ENCODE peak calls at places on chromosomes 6 and 20, in six cellular contexts. H is cardiac muscle cell, B is BJ, V is adrenal gland, S is tibial nerve, A is ascending aorta. R is an unnamed sample.

GRCh38 chr6:142462260-142462659 is 160.5 kb downstream of the ADGRG6 start:
- DNase-seq in S (no peak), B (no peak), V (no peak), H (no peak), A (no peak), R (no peak)

GRCh38 chr20:17036546-17036945 is 190.3 kb upstream of the PCSK2 start:
- DNase-seq in B (peak; percentile 9), S (no peak), A (no peak), H (no peak), V (no peak), R (no peak)

GRCh38 chr20:32906871-32907495 is 48.3 kb downstream of the EFCAB8 start:
- DNase-seq in A (no peak), S (no peak), V (no peak), B (no peak), H (no peak), R (no peak)

GRCh38 chr20:45306431-45306982 is at the start of gene RBPJL:
- DNase-seq in B (no peak), H (peak; percentile 42), S (no peak), A (no peak), V (no peak), R (no peak)

GRCh38 chr6:22921831-22922230 is 352.5 kb downstream of the HDGFL1 start:
- DNase-seq in A (no peak), B (no peak), H (peak; percentile 17), V (no peak), S (no peak), R (no peak)

GRCh38 chr6:129843573-129843972 is 17.5 kb downstream of the TMEM244 start:
- DNase-seq in B (no peak), S (no peak), H (no peak), A (no peak), V (no peak), R (no peak)

GRCh38 chr6:97913721-97914120 is 630.7 kb upstream of the MMS22L start:
- DNase-seq in B (no peak), H (no peak), A (no peak), S (no peak), V (no peak), R (no peak)

GRCh38 chr20:48457261-48458002 is 370.4 kb downstream of the PREX1 start:
- DNase-seq in V (no peak), A (no peak), H (no peak), S (no peak), B (no peak), R (no peak)

GRCh38 chr6:8080338-8081151 is 16.4 kb upstream of the BLOC1S5 start:
- DNase-seq in V (no peak), S (no peak), H (no peak), A (no peak), B (no peak), R (peak; percentile 81)

GRCh38 chr6:148884461-148884860 is 137.6 kb downstream of the UST start:
- DNase-seq in A (no peak), V (no peak), S (no peak), H (no peak), B (no peak), R (no peak)

GRCh38 chr20:57675773-57676172 is 34.0 kb downstream of the PMEPA1 start:
- DNase-seq in A (no peak), V (no peak), B (no peak), H (no peak), S (no peak), R (no peak)

GRCh38 chr6:163585932-163586437 is 171.5 kb downstream of the QKI start:
- DNase-seq in V (peak; percentile 86), A (no peak), H (no peak), S (peak; percentile 68), B (peak; percentile 51), R (peak; percentile 90)

GRCh38 chr6:44542401-44543116 is 155.1 kb downstream of the CDC5L start:
- DNase-seq in S (no peak), A (no peak), V (peak; percentile 52), B (no peak), H (no peak), R (no peak)

GRCh38 chr6:160102399-160102798 is 19.2 kb upstream of the SLC22A1 start:
- DNase-seq in A (no peak), V (no peak), B (no peak), S (no peak), H (no peak), R (no peak)

GRCh38 chr6:26197736-26198625 is 110.8 kb downstream of the HFE start:
- DNase-seq in S (no peak), B (no peak), A (no peak), V (peak; percentile 79), H (peak; percentile 32), R (peak; percentile 56)

GRCh38 chr6:43779864-43780260 is 9.9 kb downstream of the VEGFA start:
- DNase-seq in B (no peak), A (no peak), S (no peak), H (no peak), V (no peak), R (no peak)

GRCh38 chr6:75791881-75792280 is 42.8 kb downstream of the MYO6 start:
- DNase-seq in B (no peak), A (no peak), H (no peak), S (no peak), V (no peak), R (no peak)

GRCh38 chr20:57071283-57071701 is 195.1 kb downstream of the BMP7 start:
- DNase-seq in V (no peak), B (no peak), S (no peak), A (no peak), H (peak; percentile 48), R (no peak)

GRCh38 chr6:84260926-84261325 is 33.5 kb upstream of the CEP162 start:
- DNase-seq in B (no peak), H (no peak), V (no peak), S (no peak), A (no peak), R (peak; percentile 42)

GRCh38 chr6:34792605-34793500 is 970 bp downstream of the BLTP3A start:
- DNase-seq in A (no peak), S (peak; percentile 29), V (peak; percentile 76), H (peak; percentile 35), B (no peak), R (peak; percentile 79)

GRCh38 chr6:41449399-41450245 is 96.6 kb upstream of the FOXP4 start:
- DNase-seq in H (no peak), B (no peak), V (peak; percentile 62), A (no peak), S (no peak), R (peak; percentile 69)

GRCh38 chr6:101832371-101832770 is 438.9 kb downstream of the GRIK2 start:
- DNase-seq in B (no peak), S (no peak), A (no peak), V (no peak), H (no peak), R (no peak)

GRCh38 chr20:31566658-31567379 is 38.3 kb upstream of the ID1 start:
- DNase-seq in V (no peak), H (no peak), S (no peak), A (no peak), B (no peak), R (no peak)

GRCh38 chr20:11850901-11851300 is 66.8 kb upstream of the BTBD3 start:
- DNase-seq in V (no peak), B (no peak), H (no peak), A (no peak), S (no peak), R (peak; percentile 77)

GRCh38 chr20:2914160-2914559 is 40.9 kb downstream of the PTPRA start:
- DNase-seq in V (no peak), S (no peak), A (no peak), B (no peak), H (peak; percentile 46), R (peak; percentile 6)

GRCh38 chr6:26187981-26188635 is 100.9 kb downstream of the HFE start:
- DNase-seq in A (no peak), B (no peak), V (peak; percentile 87), S (no peak), H (peak; percentile 21), R (peak; percentile 49)

DNA sequence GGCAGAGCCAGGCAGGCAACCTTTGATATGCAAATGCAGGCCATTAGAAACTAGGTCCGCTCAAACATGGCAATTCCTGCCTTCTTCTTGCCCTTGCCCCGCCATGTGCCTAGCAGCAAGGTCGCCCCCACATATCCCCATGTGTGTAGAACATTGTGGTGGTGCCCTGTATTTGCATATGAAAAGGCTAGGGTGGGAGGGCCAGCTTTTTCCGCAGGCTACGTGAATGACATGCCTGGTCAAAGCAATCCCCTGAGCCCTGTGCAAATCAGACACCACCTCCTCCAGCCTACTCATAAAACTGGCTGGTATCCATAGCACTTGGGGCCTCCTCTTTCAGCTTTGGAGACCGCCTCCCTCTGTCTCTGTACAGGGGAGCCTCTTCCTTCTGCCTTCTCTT is 31.6 kb downstream of the GSTA2 start:
- DNase-seq in B (no peak), S (no peak), A (no peak), V (no peak), H (no peak), R (no peak)
- TF ChIP-seq CTCF in B (no peak), S (no peak), A (no peak), V (no peak), H (no peak), R (no peak)

GRCh38 chr6:118867181-118867580 is 26.8 kb upstream of the ASF1A start:
- DNase-seq in B (no peak), H (no peak), A (no peak), V (no peak), S (no peak), R (no peak)

GRCh38 chr6:118860880-118861279 is 33.1 kb upstream of the ASF1A start:
- DNase-seq in B (no peak), H (no peak), S (no peak), A (no peak), V (no peak), R (no peak)

GRCh38 chr6:118860363-118860762 is 33.6 kb upstream of the ASF1A start:
- DNase-seq in V (no peak), A (no peak), B (no peak), H (no peak), S (no peak), R (no peak)

GRCh38 chr6:118862443-118862842 is 31.5 kb upstream of the ASF1A start:
- DNase-seq in V (no peak), H (no peak), S (no peak), B (no peak), A (no peak), R (no peak)

GRCh38 chr6:118864330-118865166 is 29.4 kb upstream of the ASF1A start:
- DNase-seq in H (peak; percentile 16), S (no peak), A (no peak), V (no peak), B (no peak), R (no peak)
- H3K4me3 ChIP-seq in H (no peak overlapping the region), S (no peak overlapping the region), A (no peak overlapping the region), V (no peak overlapping the region), B (no peak overlapping the region), R (no peak overlapping the region)

DNA sequence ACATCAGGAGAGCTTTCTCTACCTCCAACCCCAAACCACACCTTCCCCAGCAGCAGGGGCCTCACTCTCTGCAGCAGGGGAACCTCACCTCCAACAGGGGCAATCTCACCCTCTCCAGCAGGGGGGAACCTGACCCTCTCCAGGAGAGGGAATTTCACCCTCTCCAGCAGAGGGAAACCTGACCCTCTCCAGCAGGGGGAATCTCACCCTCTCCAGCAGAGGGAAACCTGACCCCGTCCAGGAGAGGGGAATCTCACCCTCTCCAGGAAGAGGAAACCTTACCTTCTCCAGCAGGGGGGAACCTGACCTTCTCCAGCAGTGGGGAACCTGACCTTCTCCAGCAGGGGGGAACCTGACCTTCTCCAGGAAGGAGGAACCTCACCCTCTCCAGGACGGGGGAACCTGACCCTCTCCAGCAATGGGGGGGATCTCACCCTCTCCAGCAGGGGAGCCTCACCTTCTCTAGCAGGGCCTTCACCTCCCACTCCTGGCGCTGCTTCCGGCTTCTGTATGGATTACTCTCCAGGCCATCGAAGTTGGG is 3.1 kb downstream of the B3GALT4 start:
- DNase-seq in B (no peak), V (no peak), H (peak; percentile 69), S (no peak), A (no peak), R (peak; percentile 44)
- TF ChIP-seq CTCF in B (peak; percentile 60), V (no peak), H (peak; percentile 58), S (peak; percentile 15), A (peak; percentile 24), R (peak; percentile 71)

GRCh38 chr6:470901-471448 is 79.4 kb downstream of the IRF4 start:
- DNase-seq in B (no peak), H (no peak), A (no peak), V (no peak), S (no peak), R (no peak)
- H3K4me3 ChIP-seq in B (no peak overlapping the region), H (no peak overlapping the region), A (no peak overlapping the region), V (no peak overlapping the region), S (no peak overlapping the region), R (no peak overlapping the region)